ENCODE peak calls at places on chromosomes 7 and 10, in seven cellular contexts. One of them, this sample, is unnamed.

GRCh38 chr10:44417761-44418160 is 32.9 kb upstream of the CXCL12 start:
- DNase-seq in lower lobe of right lung: no peak
- DNase-seq in HFF-Myc: no peak
- DNase-seq in fibroblast of mammary gland: no peak
- DNase-seq in KG1: no peak
- DNase-seq in activated CD8-positive, alpha-beta memory T cell treated with anti-CD3 and anti-CD28 coated beads, Interleukin-2, amount 50 U/mL, for 48 hours: no peak
- DNase-seq in amniotic stem cell: no peak
- DNase-seq in this sample: no peak

GRCh38 chr10:84256510-84257342 is 11.9 kb downstream of the RGR start:
- DNase-seq in lower lobe of right lung: no peak
- DNase-seq in HFF-Myc: no peak
- DNase-seq in fibroblast of mammary gland: peak
- DNase-seq in KG1: no peak
- DNase-seq in activated CD8-positive, alpha-beta memory T cell treated with anti-CD3 and anti-CD28 coated beads, Interleukin-2, amount 50 U/mL, for 48 hours: peak
- DNase-seq in amniotic stem cell: no peak
- DNase-seq in this sample: no peak

GRCh38 chr7:131554880-131555516 is 1.4 kb downstream of the PODXL start:
- DNase-seq in lower lobe of right lung: no peak
- DNase-seq in HFF-Myc: no peak
- DNase-seq in fibroblast of mammary gland: no peak
- DNase-seq in KG1: no peak
- DNase-seq in activated CD8-positive, alpha-beta memory T cell treated with anti-CD3 and anti-CD28 coated beads, Interleukin-2, amount 50 U/mL, for 48 hours: no peak
- DNase-seq in amniotic stem cell: no peak
- DNase-seq in this sample: no peak

GRCh38 chr10:123622381-123622780 is 43.8 kb upstream of the GPR26 start:
- DNase-seq in lower lobe of right lung: no peak
- DNase-seq in HFF-Myc: no peak
- DNase-seq in fibroblast of mammary gland: peak
- DNase-seq in KG1: no peak
- DNase-seq in activated CD8-positive, alpha-beta memory T cell treated with anti-CD3 and anti-CD28 coated beads, Interleukin-2, amount 50 U/mL, for 48 hours: no peak
- DNase-seq in amniotic stem cell: peak
- DNase-seq in this sample: no peak

GRCh38 chr7:154503962-154504550 is 451.9 kb downstream of the DPP6 start:
- DNase-seq in lower lobe of right lung: no peak
- DNase-seq in HFF-Myc: peak
- DNase-seq in fibroblast of mammary gland: peak
- DNase-seq in KG1: peak
- DNase-seq in activated CD8-positive, alpha-beta memory T cell treated with anti-CD3 and anti-CD28 coated beads, Interleukin-2, amount 50 U/mL, for 48 hours: no peak
- DNase-seq in amniotic stem cell: no peak
- DNase-seq in this sample: peak

GRCh38 chr7:23594879-23595604 is 2.1 kb upstream of the CCDC126 start:
- DNase-seq in lower lobe of right lung: no peak
- DNase-seq in HFF-Myc: no peak
- DNase-seq in fibroblast of mammary gland: peak
- DNase-seq in KG1: no peak
- DNase-seq in activated CD8-positive, alpha-beta memory T cell treated with anti-CD3 and anti-CD28 coated beads, Interleukin-2, amount 50 U/mL, for 48 hours: no peak
- DNase-seq in amniotic stem cell: no peak
- DNase-seq in this sample: no peak

GRCh38 chr7:108464743-108465142 is 8.5 kb upstream of the NRCAM start:
- DNase-seq in lower lobe of right lung: no peak
- DNase-seq in HFF-Myc: no peak
- DNase-seq in fibroblast of mammary gland: peak
- DNase-seq in KG1: no peak
- DNase-seq in activated CD8-positive, alpha-beta memory T cell treated with anti-CD3 and anti-CD28 coated beads, Interleukin-2, amount 50 U/mL, for 48 hours: no peak
- DNase-seq in amniotic stem cell: no peak
- DNase-seq in this sample: no peak

GRCh38 chr10:79457256-79457785 is 11.9 kb upstream of the ZCCHC24 start:
- DNase-seq in lower lobe of right lung: no peak
- DNase-seq in HFF-Myc: no peak
- DNase-seq in fibroblast of mammary gland: no peak
- DNase-seq in KG1: no peak
- DNase-seq in activated CD8-positive, alpha-beta memory T cell treated with anti-CD3 and anti-CD28 coated beads, Interleukin-2, amount 50 U/mL, for 48 hours: no peak
- DNase-seq in amniotic stem cell: no peak
- DNase-seq in this sample: no peak

GRCh38 chr10:22379059-22379458 is 33.8 kb downstream of the SPAG6 start:
- DNase-seq in lower lobe of right lung: no peak
- DNase-seq in HFF-Myc: no peak
- DNase-seq in fibroblast of mammary gland: no peak
- DNase-seq in KG1: no peak
- DNase-seq in activated CD8-positive, alpha-beta memory T cell treated with anti-CD3 and anti-CD28 coated beads, Interleukin-2, amount 50 U/mL, for 48 hours: peak
- DNase-seq in amniotic stem cell: no peak
- DNase-seq in this sample: no peak

GRCh38 chr10:132834891-132835847 is 49.2 kb upstream of the NKX6-2 start:
- DNase-seq in lower lobe of right lung: no peak
- DNase-seq in HFF-Myc: no peak
- DNase-seq in fibroblast of mammary gland: no peak
- DNase-seq in KG1: no peak
- DNase-seq in activated CD8-positive, alpha-beta memory T cell treated with anti-CD3 and anti-CD28 coated beads, Interleukin-2, amount 50 U/mL, for 48 hours: peak
- DNase-seq in amniotic stem cell: no peak
- DNase-seq in this sample: no peak

GRCh38 chr10:19828278-19829049 is 12.2 kb downstream of the PLXDC2 start:
- DNase-seq in lower lobe of right lung: no peak
- DNase-seq in HFF-Myc: no peak
- DNase-seq in fibroblast of mammary gland: peak
- DNase-seq in KG1: no peak
- DNase-seq in activated CD8-positive, alpha-beta memory T cell treated with anti-CD3 and anti-CD28 coated beads, Interleukin-2, amount 50 U/mL, for 48 hours: no peak
- DNase-seq in amniotic stem cell: no peak
- DNase-seq in this sample: no peak

GRCh38 chr7:41046221-41046761 is 656.6 kb downstream of the INHBA start:
- DNase-seq in lower lobe of right lung: no peak
- DNase-seq in HFF-Myc: no peak
- DNase-seq in fibroblast of mammary gland: peak
- DNase-seq in KG1: no peak
- DNase-seq in activated CD8-positive, alpha-beta memory T cell treated with anti-CD3 and anti-CD28 coated beads, Interleukin-2, amount 50 U/mL, for 48 hours: no peak
- DNase-seq in amniotic stem cell: no peak
- DNase-seq in this sample: no peak

GRCh38 chr10:32171213-32171612 is 115.0 kb upstream of the KIF5B start:
- DNase-seq in lower lobe of right lung: no peak
- DNase-seq in HFF-Myc: no peak
- DNase-seq in fibroblast of mammary gland: no peak
- DNase-seq in KG1: no peak
- DNase-seq in activated CD8-positive, alpha-beta memory T cell treated with anti-CD3 and anti-CD28 coated beads, Interleukin-2, amount 50 U/mL, for 48 hours: no peak
- DNase-seq in amniotic stem cell: no peak
- DNase-seq in this sample: no peak

GRCh38 chr10:115093286-115093775 is at the start of gene ATRNL1:
- DNase-seq in lower lobe of right lung: no peak
- DNase-seq in HFF-Myc: no peak
- DNase-seq in fibroblast of mammary gland: no peak
- DNase-seq in KG1: no peak
- DNase-seq in activated CD8-positive, alpha-beta memory T cell treated with anti-CD3 and anti-CD28 coated beads, Interleukin-2, amount 50 U/mL, for 48 hours: peak
- DNase-seq in amniotic stem cell: no peak
- DNase-seq in this sample: peak

GRCh38 chr10:84208023-84208422 is 13.7 kb downstream of the CDHR1 start:
- DNase-seq in lower lobe of right lung: no peak
- DNase-seq in HFF-Myc: no peak
- DNase-seq in fibroblast of mammary gland: no peak
- DNase-seq in KG1: no peak
- DNase-seq in activated CD8-positive, alpha-beta memory T cell treated with anti-CD3 and anti-CD28 coated beads, Interleukin-2, amount 50 U/mL, for 48 hours: no peak
- DNase-seq in amniotic stem cell: no peak
- DNase-seq in this sample: no peak

GRCh38 chr7:157930926-157931466 is 594.2 kb downstream of the DNAJB6 start:
- DNase-seq in lower lobe of right lung: no peak
- DNase-seq in HFF-Myc: no peak
- DNase-seq in fibroblast of mammary gland: no peak
- DNase-seq in KG1: no peak
- DNase-seq in activated CD8-positive, alpha-beta memory T cell treated with anti-CD3 and anti-CD28 coated beads, Interleukin-2, amount 50 U/mL, for 48 hours: peak
- DNase-seq in amniotic stem cell: no peak
- DNase-seq in this sample: no peak

GRCh38 chr10:75764974-75765551 is 333.6 kb downstream of the LRMDA start:
- DNase-seq in lower lobe of right lung: no peak
- DNase-seq in HFF-Myc: no peak
- DNase-seq in fibroblast of mammary gland: no peak
- DNase-seq in KG1: no peak
- DNase-seq in activated CD8-positive, alpha-beta memory T cell treated with anti-CD3 and anti-CD28 coated beads, Interleukin-2, amount 50 U/mL, for 48 hours: no peak
- DNase-seq in amniotic stem cell: no peak
- DNase-seq in this sample: no peak

GRCh38 chr10:99532687-99533495 is at the start of gene NKX2-3:
- DNase-seq in lower lobe of right lung: peak
- DNase-seq in HFF-Myc: no peak
- DNase-seq in fibroblast of mammary gland: peak
- DNase-seq in KG1: no peak
- DNase-seq in activated CD8-positive, alpha-beta memory T cell treated with anti-CD3 and anti-CD28 coated beads, Interleukin-2, amount 50 U/mL, for 48 hours: peak
- DNase-seq in amniotic stem cell: no peak
- DNase-seq in this sample: no peak

GRCh38 chr10:106424076-106424475 is 740.4 kb downstream of the SORCS1 start:
- DNase-seq in lower lobe of right lung: no peak
- DNase-seq in HFF-Myc: peak
- DNase-seq in fibroblast of mammary gland: peak
- DNase-seq in KG1: no peak
- DNase-seq in activated CD8-positive, alpha-beta memory T cell treated with anti-CD3 and anti-CD28 coated beads, Interleukin-2, amount 50 U/mL, for 48 hours: no peak
- DNase-seq in amniotic stem cell: peak
- DNase-seq in this sample: no peak

GRCh38 chr7:139730746-139731612 is 46.8 kb downstream of the HIPK2 start:
- DNase-seq in lower lobe of right lung: peak
- DNase-seq in HFF-Myc: no peak
- DNase-seq in fibroblast of mammary gland: peak
- DNase-seq in KG1: no peak
- DNase-seq in activated CD8-positive, alpha-beta memory T cell treated with anti-CD3 and anti-CD28 coated beads, Interleukin-2, amount 50 U/mL, for 48 hours: no peak
- DNase-seq in amniotic stem cell: no peak
- DNase-seq in this sample: peak

GRCh38 chr7:6615853-6616555 is 594 bp downstream of the ZNF853 start:
- DNase-seq in lower lobe of right lung: peak
- DNase-seq in HFF-Myc: no peak
- DNase-seq in fibroblast of mammary gland: no peak
- DNase-seq in KG1: no peak
- DNase-seq in activated CD8-positive, alpha-beta memory T cell treated with anti-CD3 and anti-CD28 coated beads, Interleukin-2, amount 50 U/mL, for 48 hours: no peak
- DNase-seq in amniotic stem cell: no peak
- DNase-seq in this sample: peak

GRCh38 chr7:79455173-79455790 is 1.8 kb upstream of the MAGI2 start:
- DNase-seq in lower lobe of right lung: no peak
- DNase-seq in HFF-Myc: no peak
- DNase-seq in fibroblast of mammary gland: no peak
- DNase-seq in KG1: no peak
- DNase-seq in activated CD8-positive, alpha-beta memory T cell treated with anti-CD3 and anti-CD28 coated beads, Interleukin-2, amount 50 U/mL, for 48 hours: no peak
- DNase-seq in amniotic stem cell: no peak
- DNase-seq in this sample: no peak

GRCh38 chr10:80322711-80323110 is 33.3 kb upstream of the MAT1A start:
- DNase-seq in lower lobe of right lung: no peak
- DNase-seq in HFF-Myc: no peak
- DNase-seq in fibroblast of mammary gland: no peak
- DNase-seq in KG1: no peak
- DNase-seq in activated CD8-positive, alpha-beta memory T cell treated with anti-CD3 and anti-CD28 coated beads, Interleukin-2, amount 50 U/mL, for 48 hours: no peak
- DNase-seq in amniotic stem cell: no peak
- DNase-seq in this sample: no peak

GRCh38 chr7:7439564-7439963 is 96.1 kb downstream of the COL28A1 start:
- DNase-seq in lower lobe of right lung: no peak
- DNase-seq in HFF-Myc: no peak
- DNase-seq in fibroblast of mammary gland: no peak
- DNase-seq in KG1: no peak
- DNase-seq in activated CD8-positive, alpha-beta memory T cell treated with anti-CD3 and anti-CD28 coated beads, Interleukin-2, amount 50 U/mL, for 48 hours: no peak
- DNase-seq in amniotic stem cell: no peak
- DNase-seq in this sample: no peak

GRCh38 chr10:119270893-119271361 is 63.6 kb downstream of the GRK5 start:
- DNase-seq in lower lobe of right lung: peak
- DNase-seq in HFF-Myc: no peak
- DNase-seq in fibroblast of mammary gland: no peak
- DNase-seq in KG1: no peak
- DNase-seq in activated CD8-positive, alpha-beta memory T cell treated with anti-CD3 and anti-CD28 coated beads, Interleukin-2, amount 50 U/mL, for 48 hours: peak
- DNase-seq in amniotic stem cell: no peak
- DNase-seq in this sample: no peak

GRCh38 chr7:79293655-79294142 is 159.8 kb downstream of the MAGI2 start:
- DNase-seq in lower lobe of right lung: peak
- DNase-seq in HFF-Myc: no peak
- DNase-seq in fibroblast of mammary gland: peak
- DNase-seq in KG1: no peak
- DNase-seq in activated CD8-positive, alpha-beta memory T cell treated with anti-CD3 and anti-CD28 coated beads, Interleukin-2, amount 50 U/mL, for 48 hours: no peak
- DNase-seq in amniotic stem cell: no peak
- DNase-seq in this sample: no peak